ENCODE peak calls at places on chromosome 14, in seven cellular contexts. Y, L, X, R, G, I and V are unnamed samples.

GRCh38 chr14:71716371-71716770 is 215.9 kb upstream of the RGS6 start:
- DNase-seq in Y (no peak), L (no peak), X (no peak), R (peak), G (no peak), I (no peak), V (no peak)

GRCh38 chr14:101839236-101839635 is 77.7 kb downstream of the PPP2R5C start:
- DNase-seq in Y (no peak), L (no peak), X (no peak), R (no peak), G (no peak), I (peak), V (no peak)

GRCh38 chr14:36553650-36554260 is 28.7 kb downstream of the NKX2-8 start:
- DNase-seq in Y (no peak), L (no peak), X (peak), R (peak), G (peak), I (peak), V (peak)

GRCh38 chr14:67636361-67636919 is 16.7 kb downstream of the ARG2 start:
- DNase-seq in Y (no peak), L (no peak), X (no peak), R (peak), G (no peak), I (peak), V (no peak)

GRCh38 chr14:77313374-77313773 is 7.3 kb downstream of the POMT2 start:
- DNase-seq in Y (no peak), L (no peak), X (no peak), R (no peak), G (no peak), I (no peak), V (no peak)

GRCh38 chr14:33307691-33308369 is 369.2 kb downstream of the NPAS3 start:
- DNase-seq in Y (no peak), L (no peak), X (peak), R (no peak), G (no peak), I (peak), V (no peak)

GRCh38 chr14:58598028-58598850 is 39.5 kb upstream of the DACT1 start:
- DNase-seq in Y (no peak), L (no peak), X (no peak), R (peak), G (no peak), I (no peak), V (no peak)

GRCh38 chr14:52844262-52845060 is 53.1 kb upstream of the GNPNAT1 start:
- DNase-seq in Y (no peak), L (no peak), X (no peak), R (no peak), G (peak), I (no peak), V (no peak)

GRCh38 chr14:103880986-103881926 is 33.9 kb upstream of the PPP1R13B start:
- DNase-seq in Y (no peak), L (no peak), X (no peak), R (no peak), G (no peak), I (no peak), V (peak)